ENCODE peak calls at places on chromosomes 3 and 15, in five cellular contexts. R is upper lobe of left lung, K is adrenal gland, L is thyroid gland, F is A549. D is an unnamed sample.

GRCh38 chr3:31268868-31269267 is 263.9 kb upstream of the STT3B start:
- DNase-seq in R (no peak), L (no peak), K (no peak), F (no peak), D (no peak)

GRCh38 chr3:8724108-8724752 is 9.4 kb upstream of the CAV3 start:
- DNase-seq in R (no peak), K (no peak), F (no peak), L (no peak), D (no peak)

GRCh38 chr3:61532739-61533500 is 28.5 kb upstream of the PTPRG start:
- DNase-seq in F (no peak), K (no peak), L (no peak), R (no peak), D (no peak)

GRCh38 chr3:135258916-135259315 is 463.9 kb downstream of the EPHB1 start:
- DNase-seq in L (no peak), K (no peak), F (no peak), R (no peak), D (no peak)

GRCh38 chr15:81480645-81481053 is 106.6 kb upstream of the TMC3 start:
- DNase-seq in R (no peak), L (no peak), K (no peak), F (no peak), D (no peak)

GRCh38 chr15:38890194-38890593 is 325.6 kb upstream of the RASGRP1 start:
- DNase-seq in K (no peak), F (no peak), R (no peak), L (no peak), D (no peak)

GRCh38 chr3:185504636-185505035 is 5.8 kb upstream of the TMEM41A start:
- DNase-seq in R (peak), F (no peak), L (no peak), K (no peak), D (no peak)

GRCh38 chr3:151130437-151130836 is 45.0 kb downstream of the MED12L start:
- DNase-seq in L (no peak), R (peak), F (no peak), K (no peak), D (no peak)

GRCh38 chr3:72245183-72245811 is 460.3 kb upstream of the PROK2 start:
- DNase-seq in L (peak), F (no peak), K (peak), R (peak), D (no peak)

GRCh38 chr3:39166932-39167532 is 13.6 kb upstream of the CSRNP1 start:
- DNase-seq in R (peak), L (no peak), K (peak), F (no peak), D (no peak)

GRCh38 chr3:126313580-126314304 is 43.5 kb downstream of the KLF15 start:
- DNase-seq in R (no peak), L (no peak), F (no peak), K (no peak), D (no peak)

GRCh38 chr3:14157951-14158350 is 20.4 kb downstream of the XPC start:
- DNase-seq in R (no peak), F (no peak), L (no peak), K (no peak), D (no peak)

GRCh38 chr3:10702961-10703740 is 112.9 kb upstream of the SLC6A11 start:
- DNase-seq in L (no peak), R (no peak), K (no peak), F (peak), D (no peak)

GRCh38 chr3:114709102-114709501 is 415.3 kb downstream of the TIGIT start:
- DNase-seq in L (no peak), F (no peak), R (peak), K (no peak), D (no peak)

GRCh38 chr15:78988361-78988911 is 43.6 kb upstream of the CTSH start:
- DNase-seq in L (peak), K (peak), R (peak), F (peak), D (peak)

GRCh38 chr3:131143802-131144201 is 117.1 kb downstream of the NEK11 start:
- DNase-seq in F (no peak), K (no peak), L (no peak), R (no peak), D (no peak)

GRCh38 chr3:149659173-149659468 is 1.3 kb upstream of the WWTR1 start:
- DNase-seq in K (no peak), L (no peak), R (no peak), F (no peak), D (no peak)

GRCh38 chr3:149658444-149659172 is 783 bp upstream of the WWTR1 start:
- DNase-seq in F (peak), R (peak), L (peak), K (peak), D (no peak)

GRCh38 chr3:149655826-149656599 is 1.8 kb downstream of the WWTR1 start:
- DNase-seq in L (peak), F (peak), K (no peak), R (no peak), D (no peak)

GRCh38 chr3:149657458-149657795 is 398 bp downstream of the WWTR1 start:
- DNase-seq in R (peak), L (peak), F (peak), K (peak), D (no peak)

DNA sequence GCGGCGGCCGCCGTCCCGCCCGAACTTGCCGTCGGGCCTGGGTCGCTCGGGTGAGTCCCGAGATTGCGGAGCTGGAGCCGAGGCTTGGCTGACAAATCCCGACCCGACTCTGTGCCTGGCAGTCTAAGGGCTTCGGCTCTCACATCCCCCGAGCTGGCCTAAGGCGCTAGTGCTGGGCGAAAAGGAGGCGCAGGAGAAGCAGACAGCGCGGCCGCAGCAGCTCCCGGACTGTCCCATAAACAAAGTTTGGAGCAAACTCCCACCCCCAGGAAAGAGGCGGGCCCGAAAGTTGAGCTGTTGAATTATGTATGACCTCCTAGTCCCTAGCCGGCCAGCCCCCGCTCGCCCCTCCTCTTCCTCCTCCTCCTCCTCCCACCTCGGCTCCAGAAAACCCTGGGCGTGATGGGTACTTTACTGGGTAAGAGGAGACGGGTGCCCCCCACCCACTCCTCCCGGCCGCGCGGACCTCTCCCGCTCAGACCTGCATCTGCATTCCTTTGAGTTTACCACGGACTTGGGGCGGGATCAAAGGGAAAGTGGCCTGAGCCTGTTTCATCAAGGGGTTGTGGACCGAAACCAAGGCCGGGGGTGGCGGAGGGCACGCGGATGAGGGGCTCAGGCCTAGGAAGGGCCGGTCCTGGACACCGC is at the start of gene WWTR1:
- DNase-seq in F (peak), R (peak), K (peak), L (peak), D (peak)
- TF ChIP-seq POLR2A in F (peak), R (peak), K (peak), L (peak), D (peak)

DNA sequence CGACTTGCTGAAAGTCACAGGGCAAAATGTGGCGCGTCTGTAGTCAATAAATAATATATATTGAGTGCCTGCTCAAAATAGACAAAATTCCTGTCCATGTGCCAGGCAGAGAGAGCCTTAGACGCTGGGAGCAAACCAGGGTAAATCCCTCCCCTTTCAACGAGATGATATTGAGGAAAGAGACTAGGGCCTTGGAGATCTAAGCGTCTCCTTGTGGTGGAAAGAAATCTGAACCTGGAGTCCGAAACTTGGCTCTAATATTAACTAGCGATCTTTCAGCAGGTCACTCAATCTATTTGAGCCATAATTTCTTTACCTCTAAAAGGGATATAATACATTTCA is 348 bp upstream of the DPP8 start:
- DNase-seq in K (no peak), L (no peak), R (no peak), F (no peak), D (no peak)
- TF ChIP-seq POLR2A in K (no peak), L (no peak), R (no peak), F (no peak), D (no peak)

GRCh38 chr3:38138347-38139190 is at the start of gene MYD88:
- DNase-seq in F (peak), L (peak), R (peak), K (peak), D (no peak)

GRCh38 chr3:38137615-38138346 is 680 bp upstream of the MYD88 start:
- DNase-seq in K (no peak), R (no peak), L (no peak), F (no peak), D (no peak)

GRCh38 chr3:38139191-38139590 is 730 bp downstream of the MYD88 start:
- DNase-seq in F (no peak), K (no peak), R (no peak), L (no peak), D (no peak)

GRCh38 chr3:38136272-38136806 is 588 bp downstream of the ACAA1 start:
- DNase-seq in K (peak), F (no peak), L (peak), R (peak), D (no peak)

GRCh38 chr3:38136807-38137614 is at the start of gene ACAA1:
- DNase-seq in L (peak), F (peak), K (peak), R (peak), D (peak)
- TF ChIP-seq POLR2A in L (peak), F (peak), K (peak), R (peak), D (peak)

DNA sequence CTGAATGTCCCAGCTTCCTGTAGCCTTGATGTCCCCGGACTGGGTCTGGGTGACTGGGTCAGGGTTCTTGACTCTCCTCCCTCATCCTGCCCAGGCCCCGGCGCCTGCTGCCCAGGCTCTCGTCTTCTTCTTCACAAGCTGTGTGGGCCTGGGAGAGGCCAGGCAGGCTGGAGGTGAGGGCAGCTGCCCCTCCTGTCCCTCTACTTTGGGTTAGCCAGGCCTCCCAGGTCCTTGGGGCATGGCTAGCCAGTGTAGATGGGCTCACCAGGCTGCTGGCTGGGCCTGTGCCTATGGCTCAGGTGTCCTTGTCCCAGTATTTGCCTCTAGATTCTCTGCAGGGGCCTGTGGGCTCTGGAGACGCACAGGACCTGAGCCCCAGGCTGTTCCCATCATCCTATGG is 31.8 kb downstream of the TKT start:
- DNase-seq in F (no peak), R (no peak), L (no peak), K (no peak), D (no peak)
- TF ChIP-seq POLR2A in F (no peak), R (no peak), L (no peak), K (no peak), D (no peak)

DNA sequence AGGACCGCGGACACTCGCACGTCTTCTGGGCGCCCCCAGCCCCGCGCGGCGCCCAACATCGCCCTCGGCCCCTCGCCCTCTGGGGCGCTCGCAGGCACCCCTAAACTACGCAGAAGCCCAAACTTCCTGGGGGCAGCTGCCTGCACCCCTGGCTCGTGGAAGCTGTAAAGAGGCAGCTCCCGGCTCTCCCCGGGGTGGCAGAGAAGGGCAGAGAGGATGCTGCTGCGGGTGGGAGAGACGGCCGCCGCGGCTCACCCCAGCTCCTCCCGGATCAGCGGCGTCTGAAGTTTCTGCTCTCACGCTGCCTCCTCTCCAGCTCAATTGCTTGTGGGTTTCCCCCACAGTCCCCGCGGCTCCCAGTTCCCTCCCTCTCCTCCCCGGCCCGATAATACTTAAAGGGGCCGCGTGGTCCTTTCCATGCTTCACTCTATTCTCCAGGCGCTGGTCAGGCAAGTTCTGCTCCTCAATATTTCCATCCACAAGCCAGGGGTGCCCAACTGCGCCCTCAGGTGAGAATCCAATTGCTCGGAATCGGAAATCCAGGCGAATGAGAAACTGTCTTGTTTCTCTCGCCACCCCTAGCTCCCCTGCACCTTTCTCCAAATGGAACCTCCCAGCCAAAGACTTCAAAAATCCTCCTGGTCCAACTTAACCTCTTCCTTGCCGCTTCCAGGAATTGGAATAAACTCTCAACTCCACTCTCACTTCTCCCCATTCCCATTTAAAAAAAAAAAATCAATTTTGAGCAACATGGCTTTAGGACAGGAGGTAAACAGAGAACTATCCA is 748.5 kb downstream of the ROBO1 start:
- DNase-seq in L (peak), K (peak), R (peak), F (peak), D (peak)
- TF ChIP-seq POLR2A in L (no peak), K (peak), R (no peak), F (peak), D (peak)

D was measured in H54.